ENCODE peak calls at places on chromosome 5, in ten cellular contexts. Q is astrocyte of the spinal cord; J is left cardiac atrium; U is frontal cortex; L is caudate nucleus; G is AG20443; S is endothelial cell; K is T-helper 2 cell; O is NCI-H774; H is activated CD4-positive, alpha-beta memory T cell treated with anti-CD3 and anti-CD28 coated beads for 36 hours. M is an unnamed sample.

GRCh38 chr5:95921501-95921900 is 40.1 kb downstream of the ELL2 start:
- DNase-seq in G (no peak), Q (no peak), J (no peak), H (no peak), L (no peak), U (no peak), O (no peak), K (no peak), S (no peak), M (no peak)

GRCh38 chr5:101788797-101789196 is 507.3 kb downstream of the SLCO4C1 start:
- DNase-seq in K (no peak), L (no peak), G (no peak), O (no peak), J (no peak), S (no peak), H (no peak), Q (no peak), U (no peak), M (no peak)

GRCh38 chr5:109743041-109743531 is 53.4 kb downstream of the MAN2A1 start:
- DNase-seq in U (no peak), G (no peak), H (no peak), L (no peak), S (no peak), J (no peak), O (no peak), Q (no peak), K (no peak), M (no peak)

GRCh38 chr5:77145666-77146065 is 58.6 kb upstream of the ZBED3 start:
- DNase-seq in Q (peak), H (no peak), O (no peak), L (no peak), K (no peak), J (no peak), G (peak), U (no peak), S (no peak), M (peak)

GRCh38 chr5:72314571-72315172 is 5.4 kb downstream of the MRPS27 start:
- DNase-seq in U (no peak), L (no peak), S (no peak), O (no peak), K (peak), Q (peak), G (no peak), J (peak), H (no peak), M (peak)

GRCh38 chr5:172648008-172648359 is 6.9 kb downstream of the NEURL1B start:
- DNase-seq in J (no peak), U (no peak), Q (no peak), G (no peak), H (no peak), O (no peak), K (no peak), S (no peak), L (no peak), M (no peak)

GRCh38 chr5:36571643-36572042 is 34.8 kb upstream of the SLC1A3 start:
- DNase-seq in L (no peak), U (no peak), G (no peak), K (no peak), H (no peak), O (no peak), Q (no peak), S (no peak), J (no peak), M (no peak)

GRCh38 chr5:146732966-146733365 is 145.6 kb downstream of the PPP2R2B start:
- DNase-seq in K (no peak), Q (no peak), O (no peak), L (no peak), U (no peak), J (no peak), H (no peak), G (no peak), S (no peak), M (no peak)

GRCh38 chr5:85538362-85538761 is 1079.4 kb upstream of the COX7C start:
- DNase-seq in G (no peak), H (no peak), S (no peak), U (no peak), Q (no peak), L (no peak), J (no peak), O (no peak), K (no peak), M (no peak)

GRCh38 chr5:140239461-140239860 is 63.4 kb downstream of the PFDN1 start:
- DNase-seq in H (no peak), G (no peak), Q (no peak), J (no peak), L (no peak), U (no peak), O (no peak), S (no peak), K (no peak), M (no peak)

M was measured in AG08396.